ENCODE peak calls at places on chromosomes 16 and 17, in four cellular contexts. Q is activated T-helper 1 cell treated with anti-CD3 and anti-CD28 coated beads, Interleukin-2, amount 50 U/mL, for 16 hours; S is stimulated activated CD4-positive, alpha-beta T cell treated with anti-CD3 and anti-CD28 coated beads, Interleukin-4, amount 100 ng/mL, for 1 hour; T is NCI-H1092 treated with DMSO at 0.1 percent for 48 hours. Z is an unnamed sample.

GRCh38 chr17:27622914-27623313 is 8.1 kb upstream of the LGALS9 start:
- DNase-seq in Q (no peak), S (no peak), T (no peak), Z (no peak)

GRCh38 chr16:54280751-54281150 is 5.8 kb downstream of the IRX3 start:
- DNase-seq in Q (no peak), S (no peak), T (no peak), Z (no peak)

GRCh38 chr16:15643453-15644305 is 725 bp upstream of the MARF1 start:
- DNase-seq in Q (peak; percentile 11), S (peak; percentile 19), T (peak; percentile 80), Z (no peak)

GRCh38 chr16:85415196-85415988 is 197.7 kb upstream of the GSE1 start:
- DNase-seq in Q (no peak), S (no peak), T (peak; percentile 35), Z (no peak)

GRCh38 chr17:17191961-17192381 is 14.2 kb downstream of the PLD6 start:
- DNase-seq in Q (no peak), S (no peak), T (no peak), Z (no peak)

GRCh38 chr17:69967910-69968411 is 107.1 kb upstream of the KCNJ16 start:
- DNase-seq in Q (no peak), S (no peak), T (no peak), Z (no peak)

GRCh38 chr16:63684116-63684515 is 1437.7 kb downstream of the CDH11 start:
- DNase-seq in Q (no peak), S (no peak), T (no peak), Z (no peak)

GRCh38 chr17:17028878-17029535 is 13.2 kb upstream of the MPRIP start:
- DNase-seq in Q (no peak), S (no peak), T (no peak), Z (no peak)

GRCh38 chr16:8505327-8505991 is 84.9 kb downstream of the TMEM114 start:
- DNase-seq in Q (no peak), S (no peak), T (no peak), Z (no peak)

GRCh38 chr17:58270476-58271290 is 10.1 kb downstream of the MPO start:
- DNase-seq in Q (no peak), S (no peak), T (no peak), Z (no peak)

GRCh38 chr16:11094075-11094593 is 149.8 kb downstream of the CLEC16A start:
- DNase-seq in Q (no peak), S (peak; percentile 52), T (no peak), Z (no peak)

GRCh38 chr16:48829911-48830310 is 219.9 kb upstream of the N4BP1 start:
- DNase-seq in Q (no peak), S (no peak), T (no peak), Z (no peak)

GRCh38 chr17:36507266-36507665 is 20.8 kb downstream of the ZNHIT3 start:
- DNase-seq in Q (no peak), S (no peak), T (no peak), Z (no peak)

GRCh38 chr16:85327731-85328664 is 215.7 kb upstream of the CIBAR2 start:
- DNase-seq in Q (no peak), S (no peak), T (peak; percentile 94), Z (no peak)

GRCh38 chr17:82098939-82099765 is 1.1 kb upstream of the FASN start:
- DNase-seq in Q (no peak), S (no peak), T (peak; percentile 51), Z (no peak)

GRCh38 chr17:82544431-82545070 is 25.0 kb downstream of the FOXK2 start:
- DNase-seq in Q (no peak), S (no peak), T (no peak), Z (no peak)

GRCh38 chr16:48613061-48613957 is 3.3 kb upstream of the N4BP1 start:
- DNase-seq in Q (no peak), S (peak; percentile 41), T (no peak), Z (peak; percentile 54)

GRCh38 chr17:27230996-27231395 is 62.9 kb upstream of the WSB1 start:
- DNase-seq in Q (no peak), S (no peak), T (no peak), Z (no peak)

GRCh38 chr16:349211-349610 is 3.3 kb downstream of the AXIN1 start:
- DNase-seq in Q (no peak), S (no peak), T (no peak), Z (no peak)

GRCh38 chr17:68498479-68499326 is 13.5 kb upstream of the PRKAR1A start:
- DNase-seq in Q (no peak), S (no peak), T (peak; percentile 8), Z (no peak)